ENCODE peak calls at places on chromosome 14, in six cellular contexts. One of them, this sample, is unnamed.

GRCh38 chr14:54420478-54421116 is 20.6 kb downstream of the CNIH1 start:
- DNase-seq in transverse colon: peak; percentile 35
- DNase-seq in mucosa of descending colon: no peak
- DNase-seq in coronary artery: no peak
- DNase-seq in foreskin fibroblast: peak; percentile 78
- DNase-seq in astrocyte of the spinal cord: peak; percentile 64
- DNase-seq in this sample: no peak

GRCh38 chr14:67623114-67623513 is 3.4 kb downstream of the ARG2 start:
- DNase-seq in transverse colon: no peak
- DNase-seq in astrocyte of the spinal cord: no peak
- DNase-seq in coronary artery: no peak
- DNase-seq in foreskin fibroblast: no peak
- DNase-seq in mucosa of descending colon: no peak
- DNase-seq in this sample: no peak

GRCh38 chr14:104100171-104101085 is 14.9 kb downstream of the ASPG start:
- DNase-seq in coronary artery: no peak
- DNase-seq in transverse colon: peak; percentile 65
- DNase-seq in mucosa of descending colon: peak; percentile 61
- DNase-seq in astrocyte of the spinal cord: no peak
- DNase-seq in foreskin fibroblast: no peak
- DNase-seq in this sample: no peak

GRCh38 chr14:65354131-65354530 is 58.4 kb upstream of the FUT8 start:
- DNase-seq in foreskin fibroblast: no peak
- DNase-seq in transverse colon: no peak
- DNase-seq in astrocyte of the spinal cord: no peak
- DNase-seq in mucosa of descending colon: no peak
- DNase-seq in coronary artery: no peak
- DNase-seq in this sample: no peak

GRCh38 chr14:67541448-67542387 is 8.6 kb downstream of the PLEKHH1 start:
- DNase-seq in coronary artery: no peak
- DNase-seq in astrocyte of the spinal cord: no peak
- DNase-seq in mucosa of descending colon: peak; percentile 87
- DNase-seq in foreskin fibroblast: no peak
- DNase-seq in transverse colon: peak; percentile 86
- DNase-seq in this sample: no peak

GRCh38 chr14:80700601-80701000 is 240.9 kb downstream of the CEP128 start:
- DNase-seq in coronary artery: no peak
- DNase-seq in transverse colon: no peak
- DNase-seq in mucosa of descending colon: no peak
- DNase-seq in foreskin fibroblast: no peak
- DNase-seq in astrocyte of the spinal cord: no peak
- DNase-seq in this sample: no peak

GRCh38 chr14:45947785-45948184 is 694.8 kb upstream of the MIS18BP1 start:
- DNase-seq in foreskin fibroblast: no peak
- DNase-seq in astrocyte of the spinal cord: no peak
- DNase-seq in coronary artery: no peak
- DNase-seq in transverse colon: no peak
- DNase-seq in mucosa of descending colon: no peak
- DNase-seq in this sample: no peak

GRCh38 chr14:61403411-61403810 is 82.0 kb downstream of the PRKCH start:
- DNase-seq in coronary artery: no peak
- DNase-seq in astrocyte of the spinal cord: no peak
- DNase-seq in transverse colon: no peak
- DNase-seq in foreskin fibroblast: no peak
- DNase-seq in mucosa of descending colon: no peak
- DNase-seq in this sample: no peak

GRCh38 chr14:103541944-103542544 is 13.0 kb downstream of the TRMT61A start:
- DNase-seq in mucosa of descending colon: peak; percentile 57
- DNase-seq in coronary artery: no peak
- DNase-seq in foreskin fibroblast: no peak
- DNase-seq in transverse colon: no peak
- DNase-seq in astrocyte of the spinal cord: no peak
- DNase-seq in this sample: no peak

GRCh38 chr14:50816419-50817047 is 14.4 kb downstream of the NIN start:
- DNase-seq in foreskin fibroblast: peak; percentile 73
- DNase-seq in transverse colon: no peak
- DNase-seq in coronary artery: no peak
- DNase-seq in astrocyte of the spinal cord: peak; percentile 43
- DNase-seq in mucosa of descending colon: no peak
- DNase-seq in this sample: no peak

GRCh38 chr14:58912287-58912686 is 274.5 kb downstream of the DACT1 start:
- DNase-seq in foreskin fibroblast: no peak
- DNase-seq in transverse colon: no peak
- DNase-seq in mucosa of descending colon: no peak
- DNase-seq in astrocyte of the spinal cord: no peak
- DNase-seq in coronary artery: no peak
- DNase-seq in this sample: no peak

GRCh38 chr14:67241416-67242362 is at the start of gene PALS1:
- DNase-seq in transverse colon: no peak
- DNase-seq in coronary artery: no peak
- DNase-seq in mucosa of descending colon: no peak
- DNase-seq in foreskin fibroblast: peak; percentile 86
- DNase-seq in astrocyte of the spinal cord: peak; percentile 85
- DNase-seq in this sample: no peak

GRCh38 chr14:34522496-34522895 is 17.0 kb downstream of the EAPP start:
- DNase-seq in foreskin fibroblast: no peak
- DNase-seq in mucosa of descending colon: no peak
- DNase-seq in coronary artery: no peak
- DNase-seq in transverse colon: no peak
- DNase-seq in astrocyte of the spinal cord: no peak
- DNase-seq in this sample: no peak

GRCh38 chr14:33717866-33718265 is 233.0 kb downstream of the EGLN3 start:
- DNase-seq in foreskin fibroblast: no peak
- DNase-seq in astrocyte of the spinal cord: no peak
- DNase-seq in mucosa of descending colon: no peak
- DNase-seq in transverse colon: no peak
- DNase-seq in coronary artery: no peak
- DNase-seq in this sample: no peak

GRCh38 chr14:104446611-104447010 is 133.0 kb upstream of the C14orf180 start:
- DNase-seq in astrocyte of the spinal cord: no peak
- DNase-seq in transverse colon: no peak
- DNase-seq in mucosa of descending colon: no peak
- DNase-seq in coronary artery: no peak
- DNase-seq in foreskin fibroblast: no peak
- DNase-seq in this sample: no peak

DNA sequence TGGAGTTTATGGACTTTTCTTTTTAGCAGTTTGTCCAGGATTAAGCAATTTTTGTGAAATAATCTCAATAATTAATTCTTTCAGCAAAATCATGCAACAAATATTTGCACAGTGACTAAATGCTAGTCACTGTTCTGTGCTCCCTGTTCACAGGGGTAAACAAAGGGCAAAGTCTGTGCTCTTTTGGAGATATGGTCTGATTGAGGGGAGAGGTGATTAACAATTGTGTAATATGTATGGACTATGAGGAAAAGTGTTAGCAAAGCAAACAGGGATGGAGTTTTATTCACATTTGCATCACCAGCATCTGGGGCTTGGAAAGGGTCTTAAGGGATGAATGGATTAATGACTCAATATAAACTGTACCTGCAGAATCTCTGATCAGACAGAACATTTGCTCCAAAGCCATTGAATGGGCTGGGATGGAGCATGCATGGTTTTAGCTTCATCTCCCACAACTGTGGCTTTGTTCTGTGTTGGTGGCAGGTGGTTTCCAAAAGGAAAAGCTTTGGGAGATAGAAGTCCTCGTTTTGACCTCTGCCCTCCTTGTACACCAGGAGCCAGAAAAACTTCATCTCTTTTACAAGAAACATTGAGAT is 39.3 kb downstream of the GPR65 start:
- DNase-seq in mucosa of descending colon: no peak
- DNase-seq in astrocyte of the spinal cord: no peak
- DNase-seq in foreskin fibroblast: no peak
- DNase-seq in transverse colon: no peak
- DNase-seq in coronary artery: no peak
- DNase-seq in this sample: no peak
- H3K4me3 ChIP-seq in mucosa of descending colon: no peak overlapping the region
- H3K4me3 ChIP-seq in astrocyte of the spinal cord: no peak overlapping the region
- H3K4me3 ChIP-seq in foreskin fibroblast: no peak overlapping the region
- H3K4me3 ChIP-seq in transverse colon: no peak overlapping the region
- H3K4me3 ChIP-seq in coronary artery: no peak overlapping the region
- H3K4me3 ChIP-seq in this sample: no peak overlapping the region

DNA sequence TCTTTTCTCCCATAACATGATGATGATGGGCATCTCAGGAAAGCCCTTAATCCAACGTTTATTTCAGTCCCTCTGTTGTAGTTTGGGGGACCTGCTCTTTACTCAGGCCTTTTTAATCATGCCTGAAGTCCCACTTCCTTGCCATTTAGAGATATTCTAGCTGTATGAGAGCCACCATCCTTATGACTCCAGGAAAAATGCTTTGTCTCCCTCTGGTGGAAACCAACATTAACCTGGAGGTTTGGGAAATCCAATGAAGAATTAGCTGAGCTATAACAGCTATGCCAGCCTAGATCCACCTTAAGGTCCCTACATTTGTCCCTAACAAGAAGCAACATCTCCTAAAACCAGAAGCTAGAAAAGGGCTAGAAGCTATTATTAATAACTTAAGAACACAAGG is 1399.1 kb downstream of the LRFN5 start:
- DNase-seq in astrocyte of the spinal cord: peak; percentile 9
- DNase-seq in mucosa of descending colon: no peak
- DNase-seq in coronary artery: no peak
- DNase-seq in transverse colon: no peak
- DNase-seq in foreskin fibroblast: peak; percentile 11
- DNase-seq in this sample: no peak
- TF ChIP-seq CTCF in astrocyte of the spinal cord: peak; percentile 27
- TF ChIP-seq CTCF in mucosa of descending colon: no peak
- TF ChIP-seq CTCF in coronary artery: no peak
- TF ChIP-seq CTCF in transverse colon: no peak
- TF ChIP-seq CTCF in foreskin fibroblast: no peak
- TF ChIP-seq CTCF in this sample: no peak

GRCh38 chr14:22518073-22518472 is 71.0 kb downstream of the DAD1 start:
- DNase-seq in mucosa of descending colon: no peak
- DNase-seq in transverse colon: no peak
- DNase-seq in astrocyte of the spinal cord: no peak
- DNase-seq in foreskin fibroblast: no peak
- DNase-seq in coronary artery: no peak
- DNase-seq in this sample: no peak

GRCh38 chr14:22521449-22522239 is 67.4 kb downstream of the DAD1 start:
- DNase-seq in mucosa of descending colon: no peak
- DNase-seq in transverse colon: no peak
- DNase-seq in foreskin fibroblast: no peak
- DNase-seq in astrocyte of the spinal cord: no peak
- DNase-seq in coronary artery: no peak
- DNase-seq in this sample: no peak

GRCh38 chr14:22517117-22517720 is 71.8 kb downstream of the DAD1 start:
- DNase-seq in foreskin fibroblast: no peak
- DNase-seq in coronary artery: no peak
- DNase-seq in astrocyte of the spinal cord: no peak
- DNase-seq in mucosa of descending colon: no peak
- DNase-seq in transverse colon: no peak
- DNase-seq in this sample: no peak

GRCh38 chr14:22520786-22521185 is 68.2 kb downstream of the DAD1 start:
- DNase-seq in transverse colon: no peak
- DNase-seq in mucosa of descending colon: no peak
- DNase-seq in coronary artery: no peak
- DNase-seq in foreskin fibroblast: no peak
- DNase-seq in astrocyte of the spinal cord: no peak
- DNase-seq in this sample: no peak

GRCh38 chr14:22520235-22520634 is 68.8 kb downstream of the DAD1 start:
- DNase-seq in transverse colon: no peak
- DNase-seq in mucosa of descending colon: no peak
- DNase-seq in foreskin fibroblast: peak; percentile 42
- DNase-seq in coronary artery: no peak
- DNase-seq in astrocyte of the spinal cord: peak; percentile 70
- DNase-seq in this sample: peak; percentile 63
- H3K4me3 ChIP-seq in transverse colon: no peak overlapping the region
- H3K4me3 ChIP-seq in mucosa of descending colon: no peak overlapping the region
- H3K4me3 ChIP-seq in foreskin fibroblast: no peak overlapping the region
- H3K4me3 ChIP-seq in coronary artery: no peak overlapping the region
- H3K4me3 ChIP-seq in astrocyte of the spinal cord: no peak overlapping the region
- H3K4me3 ChIP-seq in this sample: no peak overlapping the region

GRCh38 chr14:60164717-60165546 is at the start of gene DHRS7:
- DNase-seq in transverse colon: peak; percentile 86
- DNase-seq in astrocyte of the spinal cord: peak; percentile 72
- DNase-seq in coronary artery: peak; percentile 89
- DNase-seq in mucosa of descending colon: peak; percentile 91
- DNase-seq in foreskin fibroblast: peak; percentile 95
- DNase-seq in this sample: no peak
- TF ChIP-seq CTCF in transverse colon: peak; percentile 44
- TF ChIP-seq CTCF in astrocyte of the spinal cord: peak; percentile 27
- TF ChIP-seq CTCF in coronary artery: no peak
- TF ChIP-seq CTCF in mucosa of descending colon: no peak
- TF ChIP-seq CTCF in foreskin fibroblast: peak; percentile 10
- TF ChIP-seq CTCF in this sample: peak; percentile 23

GRCh38 chr14:74503256-74503972 is 9.8 kb downstream of the ISCA2 start:
- DNase-seq in coronary artery: no peak
- DNase-seq in mucosa of descending colon: peak; percentile 22
- DNase-seq in foreskin fibroblast: no peak
- DNase-seq in transverse colon: no peak
- DNase-seq in astrocyte of the spinal cord: no peak
- DNase-seq in this sample: no peak

GRCh38 chr14:74501135-74501614 is 7.6 kb downstream of the ISCA2 start:
- DNase-seq in foreskin fibroblast: peak; percentile 91
- DNase-seq in transverse colon: peak; percentile 46
- DNase-seq in coronary artery: peak; percentile 75
- DNase-seq in astrocyte of the spinal cord: peak; percentile 83
- DNase-seq in mucosa of descending colon: peak; percentile 44
- DNase-seq in this sample: peak; percentile 59

GRCh38 chr14:74501691-74502090 is 8.1 kb downstream of the ISCA2 start:
- DNase-seq in astrocyte of the spinal cord: no peak
- DNase-seq in transverse colon: no peak
- DNase-seq in foreskin fibroblast: no peak
- DNase-seq in coronary artery: no peak
- DNase-seq in mucosa of descending colon: no peak
- DNase-seq in this sample: no peak

GRCh38 chr14:74502236-74503019 is 8.9 kb downstream of the ISCA2 start:
- DNase-seq in foreskin fibroblast: peak; percentile 68
- DNase-seq in transverse colon: no peak
- DNase-seq in mucosa of descending colon: peak; percentile 17
- DNase-seq in astrocyte of the spinal cord: no peak
- DNase-seq in coronary artery: no peak
- DNase-seq in this sample: no peak

GRCh38 chr14:74500417-74501134 is 7.0 kb downstream of the ISCA2 start:
- DNase-seq in astrocyte of the spinal cord: no peak
- DNase-seq in transverse colon: no peak
- DNase-seq in foreskin fibroblast: no peak
- DNase-seq in mucosa of descending colon: peak; percentile 19
- DNase-seq in coronary artery: peak; percentile 69
- DNase-seq in this sample: no peak
- H3K4me3 ChIP-seq in astrocyte of the spinal cord: no peak overlapping the region
- H3K4me3 ChIP-seq in transverse colon: no peak overlapping the region
- H3K4me3 ChIP-seq in foreskin fibroblast: no peak overlapping the region
- H3K4me3 ChIP-seq in mucosa of descending colon: no peak overlapping the region
- H3K4me3 ChIP-seq in coronary artery: no peak overlapping the region
- H3K4me3 ChIP-seq in this sample: no peak overlapping the region

DNA sequence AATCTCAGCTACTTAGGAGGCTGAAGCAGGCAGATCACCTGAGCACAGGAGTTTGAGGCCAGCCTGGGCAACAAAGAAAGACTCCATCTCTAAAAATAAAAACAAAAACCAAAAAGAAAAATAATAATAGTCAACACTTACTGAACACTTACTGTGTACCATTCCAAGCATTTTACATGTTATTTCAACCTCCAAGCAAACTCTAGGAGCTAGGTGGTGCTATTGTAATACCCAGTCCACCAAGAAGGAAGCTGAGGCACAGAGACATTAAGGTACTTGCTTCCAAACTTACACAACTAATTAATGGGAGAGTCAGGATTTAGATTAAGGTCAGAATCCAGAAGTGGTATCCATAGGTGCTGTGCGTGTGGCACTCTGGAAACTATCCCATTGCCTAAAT is 13.7 kb upstream of the OR6J1 start:
- DNase-seq in transverse colon: no peak
- DNase-seq in mucosa of descending colon: no peak
- DNase-seq in foreskin fibroblast: peak; percentile 70
- DNase-seq in astrocyte of the spinal cord: peak; percentile 70
- DNase-seq in coronary artery: no peak
- DNase-seq in this sample: peak; percentile 15
- TF ChIP-seq CTCF in transverse colon: no peak
- TF ChIP-seq CTCF in mucosa of descending colon: no peak
- TF ChIP-seq CTCF in foreskin fibroblast: peak; percentile 51
- TF ChIP-seq CTCF in astrocyte of the spinal cord: peak; percentile 57
- TF ChIP-seq CTCF in coronary artery: no peak
- TF ChIP-seq CTCF in this sample: peak; percentile 24

GRCh38 chr14:24249230-24250021 is 7.0 kb upstream of the TINF2 start:
- DNase-seq in coronary artery: no peak
- DNase-seq in mucosa of descending colon: peak; percentile 14
- DNase-seq in foreskin fibroblast: no peak
- DNase-seq in transverse colon: peak; percentile 3
- DNase-seq in astrocyte of the spinal cord: no peak
- DNase-seq in this sample: no peak
- H3K4me3 ChIP-seq in coronary artery: no peak overlapping the region
- H3K4me3 ChIP-seq in mucosa of descending colon: no peak overlapping the region
- H3K4me3 ChIP-seq in foreskin fibroblast: no peak overlapping the region
- H3K4me3 ChIP-seq in transverse colon: no peak overlapping the region
- H3K4me3 ChIP-seq in astrocyte of the spinal cord: no peak overlapping the region
- H3K4me3 ChIP-seq in this sample: no peak overlapping the region